ENCODE peak calls at places on chromosomes 13 and 19, in six cellular contexts. L, J, A, V, G and S are unnamed samples.

GRCh38 chr19:44598880-44599279 is 14.5 kb upstream of the IGSF23 start:
- DNase-seq in L (no peak), J (no peak), A (no peak), V (no peak), G (no peak), S (no peak)

GRCh38 chr19:49691243-49692101 is 556 bp downstream of the CPT1C start:
- DNase-seq in L (no peak), J (no peak), A (no peak), V (peak; percentile 84), G (peak; percentile 85), S (no peak)

GRCh38 chr19:29503785-29504184 is 22.0 kb upstream of the VSTM2B start:
- DNase-seq in L (no peak), J (no peak), A (no peak), V (peak; percentile 61), G (no peak), S (no peak)

GRCh38 chr19:16185925-16186234 is 670 bp downstream of the FAM32A start:
- DNase-seq in L (no peak), J (no peak), A (no peak), V (no peak), G (peak; percentile 73), S (no peak)

GRCh38 chr13:33953203-33953602 is 135.3 kb downstream of the RFC3 start:
- DNase-seq in L (peak; percentile 57), J (no peak), A (no peak), V (no peak), G (no peak), S (no peak)

GRCh38 chr19:11560404-11560988 is 1.5 kb upstream of the ELOF1 start:
- DNase-seq in L (peak; percentile 39), J (peak; percentile 68), A (peak; percentile 65), V (no peak), G (peak; percentile 88), S (peak; percentile 76)

GRCh38 chr19:7326105-7326877 is 22.4 kb upstream of the ARHGEF18 start:
- DNase-seq in L (peak; percentile 14), J (peak; percentile 74), A (no peak), V (peak; percentile 24), G (no peak), S (no peak)

GRCh38 chr13:28494537-28494860 is 429 bp downstream of the FLT1 start:
- DNase-seq in L (peak; percentile 19), J (no peak), A (no peak), V (no peak), G (no peak), S (no peak)

GRCh38 chr19:660793-661426 is 2.1 kb downstream of the RNF126 start:
- DNase-seq in L (no peak), J (no peak), A (no peak), V (no peak), G (no peak), S (no peak)

GRCh38 chr19:46902402-46902766 is 41.6 kb downstream of the ARHGAP35 start:
- DNase-seq in L (peak; percentile 90), J (no peak), A (no peak), V (no peak), G (no peak), S (no peak)

GRCh38 chr19:1423445-1424181 is 14.6 kb upstream of the RPS15 start:
- DNase-seq in L (no peak), J (no peak), A (no peak), V (no peak), G (no peak), S (no peak)

GRCh38 chr13:44904982-44905381 is 84.3 kb downstream of the NUFIP1 start:
- DNase-seq in L (peak; percentile 36), J (no peak), A (peak; percentile 96), V (peak; percentile 85), G (no peak), S (no peak)

GRCh38 chr19:41627966-41628675 is 1.2 kb upstream of the CEACAM4 start:
- DNase-seq in L (no peak), J (no peak), A (no peak), V (no peak), G (no peak), S (no peak)

GRCh38 chr19:41623360-41623759 is 3.5 kb downstream of the CEACAM4 start:
- DNase-seq in L (no peak), J (no peak), A (no peak), V (no peak), G (no peak), S (no peak)

GRCh38 chr19:41626278-41626677 is 596 bp downstream of the CEACAM4 start:
- DNase-seq in L (no peak), J (no peak), A (no peak), V (peak; percentile 42), G (no peak), S (peak; percentile 33)

GRCh38 chr19:41624515-41624914 is 2.4 kb downstream of the CEACAM4 start:
- DNase-seq in L (no peak), J (no peak), A (no peak), V (peak; percentile 61), G (no peak), S (no peak)

DNA sequence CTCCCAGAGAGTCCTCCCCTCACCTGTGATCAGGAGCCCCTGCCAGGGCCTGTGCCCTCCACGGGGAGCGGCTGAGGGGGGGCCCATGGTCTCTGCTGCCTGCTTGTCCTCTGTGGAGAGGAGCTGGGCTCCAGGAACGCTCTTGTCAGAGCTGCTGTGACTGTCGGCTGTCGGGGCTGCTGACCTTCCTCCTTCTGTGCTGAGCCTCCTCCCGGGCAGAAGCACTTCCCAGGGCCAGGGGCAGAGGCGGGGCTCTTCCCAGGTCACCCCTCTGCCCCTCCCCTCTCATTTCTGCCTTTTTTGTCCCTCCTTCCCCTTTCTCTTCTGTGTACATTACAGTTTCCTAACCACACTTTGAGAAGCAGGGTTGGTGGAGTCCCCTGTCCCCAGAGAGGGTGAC is at the start of gene CEACAM4:
- DNase-seq in L (no peak), J (no peak), A (no peak), V (no peak), G (no peak), S (no peak)
- H3K4me1 ChIP-seq in L (no peaks in the 10 kb centered on the region), J (no peaks in the 10 kb centered on the region), A (no peaks in the 10 kb centered on the region), V (no peaks in the 10 kb centered on the region), G (no peaks in the 10 kb centered on the region), S (peaks cover 58% of the 10 kb centered on the region)

DNA sequence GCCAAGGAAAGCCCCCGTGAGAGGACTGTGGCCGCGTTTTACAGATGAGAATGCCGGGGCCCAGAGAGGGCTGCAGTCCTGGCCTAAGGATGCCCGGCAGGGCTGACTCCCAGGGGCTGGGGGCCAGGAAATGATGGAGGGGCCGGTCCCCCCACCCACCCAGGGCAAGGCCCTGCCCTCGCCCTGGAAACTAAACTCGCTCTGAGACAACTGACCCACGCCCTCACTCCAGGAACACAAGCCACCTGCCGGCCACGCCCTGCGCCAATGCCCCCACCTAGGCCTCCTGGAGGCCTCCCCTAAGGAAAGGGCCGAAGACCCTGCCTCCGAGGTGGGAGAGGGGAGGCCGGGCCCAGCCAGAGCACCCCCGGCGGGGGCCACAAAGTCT is 7.2 kb downstream of the ZBTB7A start:
- DNase-seq in L (no peak), J (no peak), A (no peak), V (peak; percentile 76), G (no peak), S (no peak)
- H3K4me1 ChIP-seq in L (peaks cover 62% of the 10 kb centered on the region), J (peaks cover 70% of the 10 kb centered on the region), A (peaks cover 12% of the 10 kb centered on the region), V (no peaks in the 10 kb centered on the region), G (peaks cover 3% of the 10 kb centered on the region), S (peaks cover 66% of the 10 kb centered on the region)

GRCh38 chr13:76297331-76297730 is 588.9 kb downstream of the KCTD12 start:
- DNase-seq in L (no peak), J (no peak), A (no peak), V (no peak), G (no peak), S (no peak)
- H3K4me1 ChIP-seq in L (no peaks in the 10 kb centered on the region), J (no peaks in the 10 kb centered on the region), A (no peaks in the 10 kb centered on the region), V (peaks cover 2% of the 10 kb centered on the region), G (peaks cover 3% of the 10 kb centered on the region), S (no peaks in the 10 kb centered on the region)

DNA sequence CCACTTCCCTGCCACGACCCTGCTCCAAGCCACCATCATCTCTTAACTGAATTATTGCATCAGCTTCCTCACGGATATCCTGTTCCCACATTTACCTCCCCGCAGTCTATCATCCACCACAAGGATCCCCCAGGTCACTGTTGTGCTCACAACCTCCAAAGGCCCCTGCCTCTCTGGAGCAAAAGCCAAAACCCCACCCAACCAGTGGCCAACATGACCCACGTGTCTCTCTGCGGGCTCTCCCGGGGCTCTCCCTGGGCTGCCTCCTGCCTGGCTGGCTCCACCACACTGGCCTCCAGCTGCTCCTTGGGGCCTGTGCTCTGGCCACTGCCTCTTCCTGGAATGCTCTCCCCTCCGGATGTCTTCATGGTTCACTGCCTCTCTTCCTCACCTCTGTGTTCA is 809.3 kb downstream of the UQCRFS1 start:
- DNase-seq in L (no peak), J (no peak), A (no peak), V (no peak), G (no peak), S (no peak)
- H3K4me1 ChIP-seq in L (no peaks in the 10 kb centered on the region), J (peaks cover 7% of the 10 kb centered on the region), A (no peaks in the 10 kb centered on the region), V (no peaks in the 10 kb centered on the region), G (peaks cover 14% of the 10 kb centered on the region), S (no peaks in the 10 kb centered on the region)

GRCh38 chr13:112689498-112690241 is at the start of gene ATP11A:
- DNase-seq in L (peak; percentile 86), J (peak; percentile 94), A (peak; percentile 79), V (peak; percentile 97), G (peak; percentile 96), S (peak; percentile 87)

GRCh38 chr13:112692586-112692985 is 2.7 kb downstream of the ATP11A start:
- DNase-seq in L (no peak), J (no peak), A (no peak), V (no peak), G (no peak), S (no peak)

GRCh38 chr13:112693831-112694497 is 4.1 kb downstream of the ATP11A start:
- DNase-seq in L (peak; percentile 47), J (no peak), A (no peak), V (peak; percentile 48), G (no peak), S (no peak)

GRCh38 chr13:112690242-112690943 is 555 bp downstream of the ATP11A start:
- DNase-seq in L (peak; percentile 26), J (no peak), A (no peak), V (peak; percentile 87), G (peak; percentile 81), S (peak; percentile 47)

DNA sequence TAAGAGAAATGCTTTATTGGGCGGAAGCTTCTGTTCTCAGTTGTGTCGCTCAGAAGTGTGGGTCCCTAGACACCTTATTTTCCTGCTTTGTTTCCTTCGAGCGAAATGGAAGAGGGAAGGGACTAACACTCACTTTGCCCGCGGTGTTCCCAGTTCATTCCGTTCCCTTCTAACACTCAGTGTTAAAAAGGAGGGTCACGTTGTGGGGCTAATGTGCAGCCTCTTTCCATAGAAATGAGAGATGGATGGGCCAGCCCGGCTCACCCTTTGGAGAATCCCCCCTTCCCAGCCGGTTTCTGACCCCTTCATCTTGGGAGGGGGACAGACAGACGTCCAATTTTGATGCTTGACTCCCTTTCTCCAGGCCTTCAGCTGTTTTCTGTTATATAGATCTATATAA is 2.3 kb downstream of the ATP11A start:
- DNase-seq in L (no peak), J (no peak), A (no peak), V (peak; percentile 15), G (no peak), S (no peak)
- H3K4me1 ChIP-seq in L (peaks cover 9% of the 10 kb centered on the region), J (peaks cover 43% of the 10 kb centered on the region), A (peaks cover 25% of the 10 kb centered on the region), V (no peaks in the 10 kb centered on the region), G (peaks cover 10% of the 10 kb centered on the region), S (peaks cover 38% of the 10 kb centered on the region)